ENCODE peak calls at places on chromosomes 7 and 10, in six cellular contexts. H is AG10803; N is mesendoderm; L is choroid plexus epithelial cell; G is CD4-positive, CD25-positive, alpha-beta regulatory T cell; F is heart right ventricle. P is an unnamed sample.

GRCh38 chr7:157599491-157599890 is 262.7 kb downstream of the DNAJB6 start:
- DNase-seq in H (no peak), L (no peak), F (no peak), G (no peak), N (no peak), P (no peak)

GRCh38 chr10:3482200-3482993 is 302.6 kb downstream of the KLF6 start:
- DNase-seq in G (no peak), L (peak), H (peak), N (peak), F (no peak), P (peak)

GRCh38 chr7:80277434-80278427 is 143.1 kb downstream of the GNAI1 start:
- DNase-seq in H (peak), N (no peak), F (no peak), G (no peak), L (peak), P (no peak)

GRCh38 chr7:70432567-70433001 is 699.4 kb upstream of the GALNT17 start:
- DNase-seq in G (no peak), N (no peak), L (no peak), F (no peak), H (no peak), P (no peak)

GRCh38 chr10:20147679-20148078 is 331.4 kb downstream of the PLXDC2 start:
- DNase-seq in F (no peak), N (no peak), G (no peak), L (no peak), H (no peak), P (no peak)

GRCh38 chr7:150715293-150715692 is 1.1 kb upstream of the GIMAP1 start:
- DNase-seq in F (no peak), G (no peak), H (no peak), N (no peak), L (no peak), P (no peak)

GRCh38 chr10:12799144-12799543 is 202.4 kb downstream of the CCDC3 start:
- DNase-seq in H (no peak), L (no peak), G (no peak), F (no peak), N (no peak), P (no peak)

GRCh38 chr7:194996-195829 is 2.8 kb downstream of the FAM20C start:
- DNase-seq in L (peak), H (peak), N (peak), G (no peak), F (peak), P (peak)

GRCh38 chr10:66881814-66882213 is 44.0 kb upstream of the LRRTM3 start:
- DNase-seq in G (no peak), F (no peak), L (no peak), N (no peak), H (no peak), P (no peak)

GRCh38 chr7:134520130-134520529 is 7.2 kb upstream of the AKR1B10 start:
- DNase-seq in H (peak), F (no peak), G (no peak), N (no peak), L (peak), P (no peak)

GRCh38 chr7:129748710-129749109 is 137.2 kb downstream of the NRF1 start:
- DNase-seq in N (no peak), L (peak), F (no peak), H (peak), G (no peak), P (no peak)

GRCh38 chr10:59177031-59177861 is 803 bp downstream of the PHYHIPL start:
- DNase-seq in H (peak), F (no peak), G (no peak), L (peak), N (peak), P (peak)

GRCh38 chr7:73521636-73522080 is 435 bp downstream of the BAZ1B start:
- DNase-seq in G (no peak), N (peak), L (peak), F (peak), H (peak), P (no peak)

GRCh38 chr7:16975712-16976111 is 93.9 kb upstream of the AGR3 start:
- DNase-seq in L (no peak), N (no peak), H (no peak), F (no peak), G (no peak), P (no peak)

GRCh38 chr7:126574276-126574675 is 678.5 kb downstream of the GRM8 start:
- DNase-seq in G (no peak), F (no peak), H (no peak), N (no peak), L (peak), P (no peak)

GRCh38 chr7:100220833-100221718 is 1.3 kb downstream of the PVRIG start:
- DNase-seq in F (no peak), G (peak), H (no peak), N (no peak), L (no peak), P (no peak)

GRCh38 chr7:102189756-102190155 is 96.9 kb upstream of the SH2B2 start:
- DNase-seq in G (no peak), L (no peak), N (no peak), H (no peak), F (peak), P (no peak)

GRCh38 chr7:21641546-21641945 is 98.7 kb downstream of the DNAH11 start:
- DNase-seq in G (no peak), L (no peak), H (no peak), F (no peak), N (peak), P (no peak)

GRCh38 chr10:78934499-78934898 is 134.3 kb upstream of the ZMIZ1 start:
- DNase-seq in F (no peak), G (no peak), H (peak), L (no peak), N (no peak), P (no peak)

GRCh38 chr7:50450691-50451051 is 521 bp upstream of the FIGNL1 start:
- DNase-seq in L (no peak), N (no peak), G (no peak), H (no peak), F (peak), P (no peak)

DNA sequence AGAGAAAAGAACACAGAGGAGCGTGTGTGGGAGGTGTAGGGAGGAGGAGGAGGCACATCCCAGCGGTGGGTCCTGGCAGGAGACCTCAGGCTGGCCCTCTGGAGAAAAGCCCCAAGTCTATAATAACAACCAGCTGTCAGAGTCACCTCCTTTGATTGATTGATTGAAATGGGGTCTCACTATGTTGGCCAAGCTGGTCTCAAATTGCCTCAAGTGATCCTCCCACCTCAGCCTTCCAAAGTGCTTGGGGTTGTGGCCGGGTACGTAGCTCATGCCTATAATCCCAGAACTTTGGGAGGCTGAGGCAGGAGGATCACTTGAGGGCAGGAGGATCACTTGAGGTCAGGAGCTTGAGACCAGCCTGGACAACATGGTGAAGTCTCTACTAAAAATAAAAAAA is 103.0 kb upstream of the ANLN start:
- DNase-seq in G (no peak), F (no peak), N (no peak), H (no peak), L (no peak), P (no peak)
- H3K4me3 ChIP-seq in G (peak), F (no peak), N (no peak), H (no peak), L (no peak), P (no peak)

DNA sequence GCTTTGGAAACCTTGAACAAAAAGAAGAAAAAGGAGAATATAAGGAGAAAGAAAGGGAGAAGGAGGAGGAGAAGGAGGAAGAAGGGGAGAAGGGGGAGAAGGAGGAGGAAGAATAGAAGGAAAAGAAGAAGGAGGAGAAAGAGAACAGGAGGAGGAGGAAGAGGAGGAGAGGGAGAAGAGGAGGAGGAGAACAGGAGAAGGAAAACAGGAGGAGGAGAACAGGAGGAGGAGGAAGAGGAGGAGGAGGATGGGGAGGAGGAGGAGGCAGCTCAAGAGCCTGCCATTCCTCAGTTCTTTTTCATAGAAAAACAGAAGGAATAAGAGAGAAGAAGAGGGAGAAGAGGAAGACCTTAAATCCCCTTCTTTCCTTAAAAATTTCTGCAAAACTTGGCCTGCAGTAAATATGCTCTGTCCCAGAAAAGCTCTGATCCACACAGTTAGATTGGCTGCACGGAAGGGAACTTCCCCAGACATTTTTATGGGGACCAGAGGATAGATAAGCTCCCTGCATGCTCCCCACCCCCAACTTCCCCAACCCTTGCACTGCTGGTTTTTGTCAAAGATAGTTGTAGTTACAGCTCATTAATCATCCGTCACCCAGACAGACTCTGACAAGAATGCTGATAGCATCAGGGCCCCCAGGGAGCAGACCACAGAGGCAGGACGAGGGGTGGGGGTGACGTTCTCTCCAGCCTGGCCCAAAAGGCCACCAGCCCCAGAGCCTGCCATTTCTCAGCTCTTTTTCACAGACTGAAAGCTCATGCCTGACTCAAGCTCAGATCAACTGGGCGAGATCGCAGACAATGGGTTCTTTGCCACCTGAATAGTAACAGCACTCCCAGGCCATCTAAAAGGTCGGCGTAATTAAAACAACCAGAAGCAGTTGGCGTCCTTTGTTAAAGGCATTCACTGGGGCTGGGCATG is 34.5 kb upstream of the LYZL1 start:
- DNase-seq in H (no peak), G (no peak), F (no peak), L (peak), N (peak), P (no peak)
- H3K4me3 ChIP-seq in H (no peak), G (no peak), F (no peak), L (no peak), N (no peak), P (no peak)

DNA sequence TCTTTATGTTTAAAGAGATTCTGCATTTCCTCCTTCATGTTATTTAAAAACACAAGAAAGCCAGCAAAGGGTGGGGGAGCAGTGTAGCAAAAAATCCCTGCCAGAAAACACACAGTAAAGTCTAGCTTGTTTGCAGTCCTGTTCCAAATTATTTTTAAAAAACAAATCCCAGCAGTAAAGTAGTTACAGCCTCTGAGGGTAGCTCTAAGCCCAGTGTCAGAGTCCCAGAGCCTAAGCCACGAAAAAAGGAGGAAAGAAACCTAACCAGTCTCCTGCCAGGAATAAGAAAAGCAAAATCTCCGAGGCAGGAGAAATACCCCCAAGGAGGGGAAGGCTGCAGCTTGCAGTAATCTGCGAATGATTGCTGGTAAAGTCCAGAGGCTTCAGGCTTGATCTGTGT is 219.7 kb upstream of the CELF2 start:
- DNase-seq in N (no peak), G (no peak), L (peak), H (peak), F (no peak), P (no peak)
- H3K4me3 ChIP-seq in N (no peak), G (no peak), L (no peak), H (no peak), F (peak), P (peak)

GRCh38 chr10:104021246-104021645 is 54.3 kb downstream of the SLK start:
- DNase-seq in N (no peak), H (no peak), G (no peak), F (no peak), L (no peak), P (no peak)

GRCh38 chr10:104022020-104022419 is 55.1 kb downstream of the SLK start:
- DNase-seq in F (no peak), G (no peak), H (no peak), L (no peak), N (no peak), P (no peak)

GRCh38 chr10:104020020-104020419 is 53.1 kb downstream of the SLK start:
- DNase-seq in N (no peak), H (no peak), F (no peak), L (no peak), G (no peak), P (no peak)

GRCh38 chr10:104013489-104013888 is 46.5 kb downstream of the SLK start:
- DNase-seq in N (no peak), L (no peak), G (no peak), F (no peak), H (no peak), P (no peak)

GRCh38 chr10:104018471-104018870 is 51.5 kb downstream of the SLK start:
- DNase-seq in N (no peak), F (no peak), L (no peak), G (no peak), H (no peak), P (no peak)
- H3K4me3 ChIP-seq in N (no peak), F (no peak), L (no peak), G (no peak), H (no peak), P (no peak)

DNA sequence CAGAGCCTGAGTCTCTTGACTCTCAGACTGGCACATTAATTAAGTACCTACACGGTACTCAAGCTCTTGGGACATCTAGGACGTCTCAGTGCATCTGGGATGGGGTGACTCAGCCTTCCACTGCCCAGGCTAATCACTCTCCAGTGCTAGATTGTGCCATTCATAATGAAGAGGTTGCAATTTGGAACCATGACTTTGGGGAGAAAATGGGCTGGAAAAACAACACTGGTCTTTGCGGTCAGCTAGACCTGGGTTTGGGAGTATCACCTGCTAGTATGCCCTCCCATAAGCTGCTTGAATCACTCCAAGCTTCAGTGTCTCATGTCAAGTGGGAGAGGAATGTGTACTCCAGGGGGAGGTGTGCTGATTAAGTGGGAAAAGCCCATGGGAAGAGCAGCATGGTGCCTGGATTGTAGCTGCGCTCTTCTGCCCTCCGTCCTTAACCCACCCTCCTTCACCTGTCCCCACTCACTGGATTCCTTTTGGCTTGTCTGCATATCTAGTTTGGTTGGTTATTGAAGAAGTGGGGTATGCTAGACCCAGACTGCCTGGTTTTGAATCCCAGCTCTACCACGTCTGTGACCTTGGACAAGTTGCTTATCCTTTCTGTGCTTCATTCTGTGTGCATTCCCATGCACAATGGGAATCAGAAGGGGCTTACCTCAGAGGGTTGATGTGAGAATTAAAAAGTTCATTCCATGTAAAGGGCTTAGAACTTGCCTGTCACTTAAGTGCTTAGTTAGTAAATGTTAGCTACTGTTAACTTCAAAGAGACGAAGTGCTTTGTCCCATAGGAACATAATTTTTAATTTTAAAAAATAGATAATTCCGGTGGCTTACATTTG is 3.8 kb downstream of the NFE2L3 start:
- DNase-seq in G (no peak), F (no peak), H (peak), N (peak), L (peak), P (no peak)
- H3K4me3 ChIP-seq in G (peak), F (peak), H (peak), N (no peak), L (peak), P (peak)

P was measured in tibial nerve.